ENCODE peak calls at places on chromosomes 12 and 14, in six cellular contexts. V is GM20000, B is K562, W is neural crest cell, G is transverse colon, T is foreskin fibroblast. D is an unnamed sample.

GRCh38 chr12:4274396-4274959 is 916 bp downstream of the CCND2 start:
- DNase-seq in V (no peak), B (peak; percentile 26), W (no peak), G (no peak), T (no peak), D (no peak)

GRCh38 chr12:133106253-133106652 is 23.8 kb downstream of the ZNF891 start:
- DNase-seq in V (no peak), B (no peak), W (no peak), G (no peak), T (no peak), D (no peak)

GRCh38 chr12:79834712-79835376 is 100.1 kb downstream of the PPP1R12A start:
- DNase-seq in V (no peak), B (no peak), W (no peak), G (no peak), T (no peak), D (no peak)

GRCh38 chr14:96362071-96362964 is 823 bp downstream of the ATG2B start:
- DNase-seq in V (peak; percentile 66), B (peak; percentile 10), W (no peak), G (peak; percentile 68), T (peak; percentile 19), D (no peak)

GRCh38 chr12:101620762-101621133 is 26.0 kb downstream of the MYBPC1 start:
- DNase-seq in V (no peak), B (no peak), W (no peak), G (no peak), T (no peak), D (no peak)

GRCh38 chr14:69346710-69347109 is 51.4 kb downstream of the ERH start:
- DNase-seq in V (peak; percentile 42), B (peak; percentile 61), W (peak; percentile 57), G (peak; percentile 47), T (no peak), D (no peak)

GRCh38 chr12:53071591-53072551 is 7.3 kb downstream of the SPRYD3 start:
- DNase-seq in V (no peak), B (peak; percentile 80), W (no peak), G (peak; percentile 60), T (peak; percentile 61), D (no peak)

GRCh38 chr14:104778694-104779331 is 16.7 kb downstream of the AKT1 start:
- DNase-seq in V (no peak), B (no peak), W (no peak), G (no peak), T (no peak), D (no peak)

GRCh38 chr12:64824500-64825142 is at the start of gene TBC1D30:
- DNase-seq in V (peak; percentile 65), B (peak; percentile 18), W (peak; percentile 22), G (no peak), T (no peak), D (no peak)

GRCh38 chr14:63867926-63868921 is 15.4 kb downstream of the SYNE2 start:
- DNase-seq in V (no peak), B (no peak), W (no peak), G (no peak), T (no peak), D (no peak)

GRCh38 chr12:46555379-46555778 is 182.8 kb upstream of the SLC38A2 start:
- DNase-seq in V (no peak), B (no peak), W (no peak), G (no peak), T (peak; percentile 65), D (no peak)

GRCh38 chr14:49280566-49280965 is 305.6 kb downstream of the RPS29 start:
- DNase-seq in V (no peak), B (no peak), W (no peak), G (no peak), T (no peak), D (no peak)

GRCh38 chr14:105092912-105093425 is 27.7 kb upstream of the GPR132 start:
- DNase-seq in V (peak; percentile 91), B (peak; percentile 64), W (no peak), G (peak; percentile 76), T (peak; percentile 64), D (no peak)

GRCh38 chr12:111434680-111435338 is 29.1 kb downstream of the SH2B3 start:
- DNase-seq in V (peak; percentile 65), B (no peak), W (no peak), G (peak; percentile 74), T (peak; percentile 56), D (no peak)

GRCh38 chr12:98637068-98637467 is 7.5 kb downstream of the IKBIP start:
- DNase-seq in V (no peak), B (no peak), W (no peak), G (no peak), T (no peak), D (no peak)

GRCh38 chr12:67795235-67795634 is 146.7 kb downstream of the DYRK2 start:
- DNase-seq in V (no peak), B (no peak), W (no peak), G (no peak), T (no peak), D (peak; percentile 20)

GRCh38 chr12:48812389-48812788 is 5.9 kb upstream of the CACNB3 start:
- DNase-seq in V (no peak), B (no peak), W (no peak), G (no peak), T (no peak), D (no peak)

GRCh38 chr14:32212833-32213232 is 9.8 kb upstream of the RNU6-8 start:
- DNase-seq in V (no peak), B (no peak), W (no peak), G (no peak), T (no peak), D (no peak)

DNA sequence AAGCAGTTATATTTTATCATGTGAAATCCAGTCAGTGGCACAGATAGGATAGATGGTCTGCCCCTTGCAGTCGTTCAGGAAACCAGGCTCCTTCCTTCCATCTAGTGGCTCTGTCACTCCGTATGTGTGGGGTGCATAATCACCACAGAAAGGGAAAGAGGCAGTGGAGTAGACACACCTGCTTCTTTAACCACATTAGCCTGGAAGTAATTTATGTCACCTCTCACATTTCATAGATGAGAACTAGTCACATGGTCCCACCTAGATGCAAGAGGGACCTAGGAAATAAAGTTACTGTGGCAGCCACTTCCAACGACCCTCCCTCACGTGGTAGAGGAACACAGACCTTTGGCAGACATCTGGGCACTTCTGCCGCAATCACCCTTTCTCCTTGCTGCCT is 14.2 kb upstream of the RNU6-8 start:
- DNase-seq in V (no peak), B (no peak), W (no peak), G (no peak), T (no peak), D (no peak)
- TF ChIP-seq CTCF in V (no peak), B (no peak), W (no peak), G (no peak), T (no peak), D (no peak)

GRCh38 chr12:107917912-107918800 is 143.7 kb downstream of the ASCL4 start:
- DNase-seq in V (peak; percentile 39), B (peak; percentile 23), W (no peak), G (no peak), T (no peak), D (no peak)
- TF ChIP-seq CTCF in V (peak; percentile 75), B (peak; percentile 83), W (peak; percentile 74), G (peak; percentile 33), T (peak; percentile 66), D (peak; percentile 86)

DNA sequence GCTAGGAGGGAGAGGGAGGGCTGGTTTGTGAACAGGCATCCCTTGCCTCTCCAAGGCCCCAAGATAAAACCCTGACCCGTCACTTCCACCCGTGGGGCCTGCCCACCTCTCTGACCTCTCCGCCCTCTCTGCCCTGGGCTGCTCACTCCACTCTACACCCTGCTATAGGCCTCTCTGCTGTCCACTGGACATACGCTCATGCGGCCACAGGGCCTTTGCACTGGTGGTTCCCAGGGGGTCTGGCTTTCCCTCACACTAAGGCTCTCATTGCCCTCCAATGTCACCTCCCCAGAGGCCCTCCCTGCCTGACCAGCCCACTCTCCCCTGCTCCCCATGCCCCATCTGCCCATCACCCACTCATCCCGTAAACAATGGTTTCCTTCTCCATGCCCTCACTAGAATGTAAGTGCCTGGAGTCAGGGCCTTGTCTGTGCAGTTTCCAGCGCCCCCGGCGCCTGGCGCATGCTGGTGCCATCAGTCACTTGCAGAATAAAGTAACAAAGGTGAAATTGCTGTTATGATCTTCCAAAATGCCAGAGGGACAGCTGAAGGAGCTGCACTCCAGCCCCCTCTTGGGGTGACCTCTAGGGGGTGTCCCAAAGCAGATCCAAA is 73.6 kb downstream of the RFLNA start:
- DNase-seq in V (no peak), B (no peak), W (no peak), G (no peak), T (no peak), D (no peak)
- TF ChIP-seq CTCF in V (no peak), B (no peak), W (no peak), G (no peak), T (no peak), D (no peak)

GRCh38 chr14:75025082-75025481 is 22.4 kb downstream of the EIF2B2 start:
- DNase-seq in V (no peak), B (no peak), W (no peak), G (peak; percentile 20), T (no peak), D (no peak)

GRCh38 chr14:75023108-75023507 is 20.4 kb downstream of the EIF2B2 start:
- DNase-seq in V (no peak), B (no peak), W (no peak), G (no peak), T (no peak), D (no peak)

GRCh38 chr14:75018684-75019083 is 16.0 kb downstream of the EIF2B2 start:
- DNase-seq in V (no peak), B (no peak), W (no peak), G (peak; percentile 55), T (no peak), D (no peak)

GRCh38 chr14:75025876-75026275 is 23.2 kb downstream of the EIF2B2 start:
- DNase-seq in V (no peak), B (no peak), W (no peak), G (no peak), T (no peak), D (no peak)

GRCh38 chr14:75022655-75023054 is 19.9 kb downstream of the EIF2B2 start:
- DNase-seq in V (no peak), B (peak; percentile 25), W (peak; percentile 19), G (no peak), T (no peak), D (no peak)
- TF ChIP-seq CTCF in V (no peak), B (peak; percentile 50), W (peak; percentile 55), G (peak; percentile 9), T (peak; percentile 23), D (peak; percentile 43)

GRCh38 chr14:85190251-85190650 is 339.7 kb upstream of the FLRT2 start:
- DNase-seq in V (no peak), B (no peak), W (no peak), G (no peak), T (no peak), D (no peak)

GRCh38 chr14:85191986-85192385 is 338.0 kb upstream of the FLRT2 start:
- DNase-seq in V (no peak), B (no peak), W (no peak), G (no peak), T (no peak), D (no peak)

GRCh38 chr14:85197976-85198375 is 332.0 kb upstream of the FLRT2 start:
- DNase-seq in V (no peak), B (no peak), W (no peak), G (no peak), T (no peak), D (no peak)

DNA sequence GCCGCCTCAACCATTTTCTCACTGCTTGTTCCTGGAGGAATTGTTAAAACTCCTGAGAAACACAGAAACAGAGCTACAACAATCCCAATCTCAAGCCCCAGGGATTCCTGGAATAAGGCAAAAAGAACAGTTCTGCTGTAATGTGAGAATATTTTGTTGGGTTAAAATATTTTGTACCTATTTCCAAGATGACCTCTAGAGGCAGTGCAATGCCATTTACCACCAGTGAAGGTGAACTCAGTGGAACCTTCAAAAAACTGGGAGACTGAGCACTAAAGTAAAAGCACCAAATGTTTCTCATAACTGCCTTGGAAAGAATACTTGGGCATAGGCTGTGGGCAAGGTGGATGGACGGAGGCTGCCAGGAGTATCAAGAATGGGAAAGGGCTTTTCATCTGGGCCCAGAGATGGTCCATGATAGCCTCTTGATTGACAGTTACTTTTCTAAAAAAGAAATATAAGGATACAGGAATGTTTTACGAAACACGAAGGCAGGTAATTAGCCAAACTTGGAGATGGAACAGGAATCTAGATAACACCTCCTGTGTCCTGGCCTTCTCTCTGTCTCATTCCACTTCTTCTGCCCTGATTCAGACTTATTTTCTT is 334.0 kb upstream of the FLRT2 start:
- DNase-seq in V (no peak), B (no peak), W (no peak), G (no peak), T (no peak), D (no peak)
- TF ChIP-seq CTCF in V (no peak), B (no peak), W (peak; percentile 67), G (no peak), T (peak; percentile 64), D (peak; percentile 65)